ENCODE peak calls at places on chromosomes 16 and 17, in eight cellular contexts. N is neural progenitor cell; C is NCI-H146; R is SK-N-MC; V is ureter; P is GM13977; Z is CD8-positive, alpha-beta memory T cell; Q is adipocyte. F is an unnamed sample.

GRCh38 chr16:88570691-88571092 is 489 bp downstream of the ZC3H18 start:
- DNase-seq in N (peak), C (no peak), R (no peak), V (no peak), P (no peak), Z (no peak), Q (peak), F (no peak)

GRCh38 chr17:74823176-74823495 is 36.5 kb downstream of the GRIN2C start:
- DNase-seq in N (no peak), C (no peak), R (peak), V (no peak), P (no peak), Z (no peak), Q (no peak), F (no peak)

GRCh38 chr17:40025991-40026815 is 11.0 kb downstream of the CSF3 start:
- DNase-seq in N (no peak), C (no peak), R (no peak), V (no peak), P (no peak), Z (peak), Q (no peak), F (no peak)

GRCh38 chr17:77884019-77884418 is 74.5 kb upstream of the TNRC6C start:
- DNase-seq in N (peak), C (peak), R (no peak), V (no peak), P (no peak), Z (peak), Q (no peak), F (no peak)

GRCh38 chr16:57614546-57615343 is 13.7 kb upstream of the ADGRG1 start:
- DNase-seq in N (no peak), C (no peak), R (no peak), V (peak), P (no peak), Z (no peak), Q (no peak), F (peak)

GRCh38 chr17:48374650-48375230 is 55.3 kb downstream of the SKAP1 start:
- DNase-seq in N (peak), C (peak), R (no peak), V (no peak), P (peak), Z (no peak), Q (no peak), F (no peak)

GRCh38 chr17:76598004-76598439 is 12.4 kb upstream of the ST6GALNAC2 start:
- DNase-seq in N (no peak), C (peak), R (no peak), V (no peak), P (no peak), Z (no peak), Q (no peak), F (no peak)

GRCh38 chr17:75864448-75864871 is 9.3 kb upstream of the WBP2 start:
- DNase-seq in N (peak), C (no peak), R (no peak), V (peak), P (peak), Z (peak), Q (peak), F (peak)

GRCh38 chr16:11972128-11972527 is 4.4 kb upstream of the SNX29 start:
- DNase-seq in N (no peak), C (no peak), R (no peak), V (no peak), P (no peak), Z (no peak), Q (no peak), F (no peak)

F was measured in tibial artery.